ENCODE peak calls at places on chromosomes 5 and 9, in five cellular contexts. I is neuronal stem cell, G is H1, L is mesenchymal stem cell, H is trophoblast cell. B is an unnamed sample.

GRCh38 chr5:156819967-156820581 is 30.0 kb upstream of the PPP1R2B start:
- DNase-seq in I (no peak), G (no peak), L (no peak), H (no peak), B (peak)

GRCh38 chr9:69393425-69393824 is 68.4 kb downstream of the ENTREP1 start:
- DNase-seq in I (no peak), G (no peak), L (no peak), H (no peak), B (no peak)

GRCh38 chr5:167820266-167820988 is 471.0 kb upstream of the WWC1 start:
- DNase-seq in I (no peak), G (no peak), L (no peak), H (no peak), B (no peak)

GRCh38 chr9:8874482-8874881 is 1074.9 kb upstream of the DMAC1 start:
- DNase-seq in I (no peak), G (no peak), L (no peak), H (no peak), B (no peak)

GRCh38 chr5:983238-983524 is 25.4 kb upstream of the NKD2 start:
- DNase-seq in I (no peak), G (no peak), L (no peak), H (no peak), B (no peak)

GRCh38 chr9:136110082-136111061 is 8.3 kb downstream of the TMEM250 start:
- DNase-seq in I (no peak), G (no peak), L (peak), H (no peak), B (peak)

GRCh38 chr5:58924306-58924705 is 341.4 kb downstream of the RAB3C start:
- DNase-seq in I (no peak), G (no peak), L (no peak), H (no peak), B (no peak)

GRCh38 chr5:150801117-150801927 is 22.8 kb downstream of the SMIM3 start:
- DNase-seq in I (peak), G (peak), L (peak), H (peak), B (peak)

GRCh38 chr9:4297151-4297794 is 2.6 kb downstream of the GLIS3 start:
- DNase-seq in I (peak), G (peak), L (peak), H (peak), B (peak)

GRCh38 chr9:72931437-72931836 is 21.4 kb downstream of the ALDH1A1 start:
- DNase-seq in I (no peak), G (no peak), L (peak), H (no peak), B (no peak)

GRCh38 chr5:160207061-160207460 is 22.2 kb upstream of the FABP6 start:
- DNase-seq in I (no peak), G (no peak), L (no peak), H (no peak), B (no peak)

GRCh38 chr9:20728493-20729220 is 44.6 kb downstream of the FOCAD start:
- DNase-seq in I (no peak), G (no peak), L (peak), H (no peak), B (no peak)

GRCh38 chr9:93513606-93514005 is 60.2 kb upstream of the FAM120AOS start:
- DNase-seq in I (no peak), G (no peak), L (no peak), H (no peak), B (no peak)

GRCh38 chr5:60822285-60822556 is 21.8 kb downstream of the ELOVL7 start:
- DNase-seq in I (no peak), G (no peak), L (no peak), H (no peak), B (no peak)

GRCh38 chr9:89604463-89605180 is at the start of gene GADD45G:
- DNase-seq in I (peak), G (peak), L (peak), H (peak), B (peak)

GRCh38 chr5:138981606-138982005 is 106.5 kb upstream of the LRRTM2 start:
- DNase-seq in I (no peak), G (no peak), L (no peak), H (no peak), B (peak)

GRCh38 chr5:135249658-135250057 is 149.4 kb downstream of the MACROH2A1 start:
- DNase-seq in I (no peak), G (peak), L (peak), H (no peak), B (no peak)

GRCh38 chr5:138463335-138464017 is 1.8 kb upstream of the EGR1 start:
- DNase-seq in I (no peak), G (no peak), L (no peak), H (no peak), B (no peak)

GRCh38 chr5:15249152-15249551 is 250.8 kb upstream of the FBXL7 start:
- DNase-seq in I (no peak), G (no peak), L (peak), H (no peak), B (no peak)

GRCh38 chr5:82661933-82662332 is 383.8 kb upstream of the RPS23 start:
- DNase-seq in I (no peak), G (no peak), L (peak), H (no peak), B (no peak)

GRCh38 chr5:112419050-112419595 is at the start of gene EPB41L4A:
- DNase-seq in I (peak), G (peak), L (peak), H (no peak), B (no peak)

GRCh38 chr9:127388856-127389238 is 8.1 kb upstream of the SLC2A8 start:
- DNase-seq in I (no peak), G (no peak), L (peak), H (no peak), B (no peak)
- H2BK12ac ChIP-seq in I (no peak), G (no peak), L (no peak), H (peak), B (no peak)

DNA sequence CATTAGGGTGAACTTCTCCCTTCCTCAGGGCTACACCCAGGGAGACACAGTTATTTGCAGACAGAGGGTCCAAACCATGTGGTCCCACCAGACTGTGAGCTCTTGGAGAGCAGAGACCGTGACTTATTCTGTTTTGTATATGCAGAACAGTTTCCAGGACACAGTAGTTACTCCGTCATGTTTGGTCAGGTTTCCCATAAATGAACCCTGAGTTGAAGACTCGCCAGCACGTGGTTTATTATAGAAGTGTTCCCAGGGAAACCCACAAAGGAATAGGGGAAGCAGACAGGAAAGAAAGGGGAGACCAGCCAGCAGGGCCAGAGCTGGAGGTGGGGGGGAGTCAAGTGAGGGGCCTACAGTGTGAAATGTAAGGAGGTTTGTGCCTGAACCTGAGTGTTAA is 19.1 kb upstream of the WHRN start:
- DNase-seq in I (no peak), G (no peak), L (no peak), H (no peak), B (no peak)
- H3K27ac ChIP-seq in I (no peak), G (no peak), L (no peak), H (no peak), B (no peak)

DNA sequence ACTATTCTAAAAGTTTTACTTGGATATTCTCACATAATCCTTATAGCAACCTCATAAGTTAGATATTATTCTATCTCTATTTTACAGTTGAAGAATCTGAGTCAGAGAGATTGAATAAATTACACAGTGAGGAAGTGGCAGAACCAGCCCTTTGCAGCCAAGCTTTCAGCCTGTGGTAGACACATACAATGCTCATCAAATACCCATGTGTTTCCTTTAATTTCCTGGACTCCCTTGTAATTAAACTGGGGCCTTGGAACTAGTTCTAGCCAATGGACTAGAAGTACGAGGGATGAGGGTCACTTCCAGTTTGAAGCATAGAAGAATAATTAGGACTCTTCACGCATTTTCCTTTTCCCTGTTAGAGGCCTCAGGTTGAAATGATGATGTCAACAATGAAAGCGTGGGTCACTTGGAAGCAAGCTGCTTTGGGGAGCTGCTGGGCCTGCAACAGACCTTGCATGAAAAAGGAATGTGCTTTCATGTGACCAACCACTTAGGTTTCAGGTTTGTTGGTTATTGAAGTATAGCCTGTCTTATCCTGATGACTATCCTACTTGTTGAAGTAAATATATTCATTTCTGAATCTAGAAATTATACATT is 12.1 kb upstream of the CAST start:
- DNase-seq in I (no peak), G (no peak), L (no peak), H (no peak), B (no peak)
- H2BK12ac ChIP-seq in I (no peak), G (no peak), L (no peak), H (no peak), B (no peak)

DNA sequence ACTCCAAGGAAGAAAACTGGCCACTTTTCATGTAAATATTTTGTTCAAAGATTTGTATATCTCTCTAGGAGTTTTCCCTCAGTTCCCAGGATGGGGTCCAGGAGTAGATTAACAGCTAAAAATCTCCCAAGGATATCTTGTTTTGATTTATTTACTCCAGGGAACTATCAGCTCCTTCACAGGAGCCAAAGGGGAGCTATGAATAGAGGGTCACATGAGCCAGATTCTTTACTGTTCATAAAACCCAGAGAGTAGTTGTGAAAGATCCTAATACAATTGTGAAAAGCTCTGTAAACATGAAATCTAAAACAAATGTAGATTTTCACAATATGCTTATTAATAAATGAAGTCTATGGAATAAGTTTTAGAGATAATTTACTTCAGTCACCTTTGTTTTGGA is 16.9 kb downstream of the DIMT1 start:
- DNase-seq in I (no peak), G (no peak), L (peak), H (no peak), B (no peak)
- H3K27ac ChIP-seq in I (no peak), G (no peak), L (no peak), H (no peak), B (no peak)

B was measured in H9.